ENCODE peak calls at places on chromosomes 11 and 22, in six cellular contexts. Z is gastrocnemius medialis, N is K562, I is heart left ventricle, D is IMR-90, U is A549. X is an unnamed sample.

GRCh38 chr22:18977824-18978425 is 41.8 kb upstream of the PRODH start:
- ATAC-seq in N (no peak), U (no peak), D (no peak), Z (no peak), I (no peak), X (no peak)

GRCh38 chr11:460331-461199 is 10.5 kb downstream of the PTDSS2 start:
- ATAC-seq in D (no peak), Z (no peak), U (peak), I (peak), N (peak), X (no peak)

GRCh38 chr11:7673724-7674434 is 579 bp upstream of the CYB5R2 start:
- ATAC-seq in D (peak), Z (peak), I (peak), N (peak), U (peak), X (peak)

GRCh38 chr11:1660025-1660867 is 30.7 kb downstream of the KRTAP5-5 start:
- ATAC-seq in I (no peak), U (no peak), Z (no peak), N (no peak), D (no peak), X (no peak)

GRCh38 chr22:46845281-46846153 is 83.1 kb downstream of the TBC1D22A start:
- ATAC-seq in I (peak), Z (no peak), N (no peak), D (peak), U (no peak), X (no peak)

GRCh38 chr11:4654635-4655335 is 11.0 kb downstream of the OR51E1 start:
- ATAC-seq in N (no peak), I (no peak), U (no peak), D (no peak), Z (no peak), X (no peak)

GRCh38 chr11:60119708-60120107 is 31.2 kb downstream of the MS4A2 start:
- ATAC-seq in I (no peak), U (no peak), Z (no peak), D (no peak), N (no peak), X (no peak)

GRCh38 chr22:23419151-23419550 is 160.9 kb downstream of the IGLL1 start:
- ATAC-seq in Z (no peak), I (no peak), N (no peak), U (no peak), D (no peak), X (no peak)

GRCh38 chr11:32052218-32052617 is 38.7 kb upstream of the RCN1 start:
- ATAC-seq in I (peak), U (peak), Z (no peak), N (peak), D (peak), X (no peak)

GRCh38 chr11:33630936-33631748 is 69.5 kb downstream of the C11orf91 start:
- ATAC-seq in N (no peak), U (no peak), D (no peak), I (no peak), Z (no peak), X (no peak)

GRCh38 chr11:74438681-74439080 is 28.7 kb downstream of the KCNE3 start:
- ATAC-seq in U (no peak), N (no peak), D (no peak), Z (no peak), I (no peak), X (no peak)

GRCh38 chr11:28730336-28730735 is 622.1 kb downstream of the METTL15 start:
- ATAC-seq in I (no peak), U (no peak), N (no peak), D (no peak), Z (no peak), X (no peak)

GRCh38 chr22:21762712-21763581 is 27.4 kb upstream of the YPEL1 start:
- ATAC-seq in I (no peak), D (no peak), N (no peak), Z (no peak), U (no peak), X (no peak)

GRCh38 chr11:34784318-34784841 is 131.8 kb downstream of the APIP start:
- ATAC-seq in D (no peak), N (peak), I (no peak), U (no peak), Z (no peak), X (no peak)

GRCh38 chr11:813037-813436 is 3.3 kb downstream of the RPLP2 start:
- ATAC-seq in N (no peak), I (no peak), D (no peak), U (no peak), Z (no peak), X (no peak)

GRCh38 chr11:127017482-127017881 is 16.9 kb upstream of the KIRREL3 start:
- ATAC-seq in I (no peak), Z (no peak), U (peak), N (peak), D (peak), X (no peak)
- TF ChIP-seq CTCF in I (no peak), Z (no peak), U (peak), N (peak), D (peak), X (no peak)

DNA sequence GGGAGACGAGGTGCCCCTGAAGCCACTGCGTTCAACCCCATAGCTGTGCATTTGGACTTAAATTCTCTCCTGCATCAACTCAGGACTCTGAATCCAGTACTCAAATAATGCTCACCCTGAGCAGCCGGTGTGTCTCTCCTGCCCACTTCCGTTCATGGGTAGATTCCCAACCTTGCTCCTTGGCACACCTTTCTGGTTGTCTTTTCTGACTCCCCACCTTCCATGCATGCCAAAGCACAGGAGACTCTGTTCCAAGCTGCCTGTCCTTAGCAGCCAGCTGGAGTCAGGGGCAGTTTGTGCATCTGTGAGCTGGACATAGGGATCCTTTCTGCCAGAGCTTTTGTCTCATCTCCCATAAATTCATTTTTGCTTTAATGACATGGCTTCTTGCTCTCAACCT is 1242.5 kb downstream of the TBC1D22A start:
- ATAC-seq in U (no peak), I (no peak), D (no peak), N (no peak), Z (no peak), X (no peak)
- TF ChIP-seq POLR2A in U (no peak), I (no peak), D (no peak), N (no peak), Z (no peak), X (no peak)

GRCh38 chr11:66178871-66179270 is 89.6 kb upstream of the RAB1B start:
- ATAC-seq in N (no peak), D (no peak), I (no peak), U (no peak), Z (no peak), X (no peak)
- TF ChIP-seq CTCF in N (no peak), D (no peak), I (no peak), U (no peak), Z (no peak), X (no peak)

GRCh38 chr11:9660886-9661285 is 3.0 kb upstream of the SWAP70 start:
- ATAC-seq in D (no peak), I (no peak), Z (no peak), N (no peak), U (no peak), X (no peak)

GRCh38 chr11:9665749-9666148 is 1.9 kb downstream of the SWAP70 start:
- ATAC-seq in I (no peak), D (no peak), N (no peak), U (no peak), Z (no peak), X (no peak)

GRCh38 chr11:9664276-9665171 is 647 bp downstream of the SWAP70 start:
- ATAC-seq in N (peak), D (peak), I (peak), Z (peak), U (peak), X (peak)

GRCh38 chr11:9662273-9662672 is 1.6 kb upstream of the SWAP70 start:
- ATAC-seq in N (no peak), I (no peak), U (no peak), D (no peak), Z (no peak), X (no peak)

GRCh38 chr11:9663699-9664275 is at the start of gene SWAP70:
- ATAC-seq in U (peak), I (peak), D (peak), N (peak), Z (peak), X (peak)
- TF ChIP-seq POLR2A in U (peak), I (no peak), D (peak), N (no peak), Z (peak), X (peak)

GRCh38 chr22:30020511-30020910 is 59.8 kb upstream of the HORMAD2 start:
- ATAC-seq in Z (no peak), D (no peak), I (no peak), N (no peak), U (no peak), X (no peak)

GRCh38 chr22:30023099-30023498 is 57.2 kb upstream of the HORMAD2 start:
- ATAC-seq in I (no peak), N (no peak), Z (no peak), U (no peak), D (peak), X (no peak)

GRCh38 chr22:30021338-30021737 is 58.9 kb upstream of the HORMAD2 start:
- ATAC-seq in D (no peak), N (no peak), Z (peak), U (no peak), I (no peak), X (no peak)

GRCh38 chr22:30024231-30024630 is 56.0 kb upstream of the HORMAD2 start:
- ATAC-seq in U (no peak), D (no peak), I (no peak), N (no peak), Z (no peak), X (no peak)

DNA sequence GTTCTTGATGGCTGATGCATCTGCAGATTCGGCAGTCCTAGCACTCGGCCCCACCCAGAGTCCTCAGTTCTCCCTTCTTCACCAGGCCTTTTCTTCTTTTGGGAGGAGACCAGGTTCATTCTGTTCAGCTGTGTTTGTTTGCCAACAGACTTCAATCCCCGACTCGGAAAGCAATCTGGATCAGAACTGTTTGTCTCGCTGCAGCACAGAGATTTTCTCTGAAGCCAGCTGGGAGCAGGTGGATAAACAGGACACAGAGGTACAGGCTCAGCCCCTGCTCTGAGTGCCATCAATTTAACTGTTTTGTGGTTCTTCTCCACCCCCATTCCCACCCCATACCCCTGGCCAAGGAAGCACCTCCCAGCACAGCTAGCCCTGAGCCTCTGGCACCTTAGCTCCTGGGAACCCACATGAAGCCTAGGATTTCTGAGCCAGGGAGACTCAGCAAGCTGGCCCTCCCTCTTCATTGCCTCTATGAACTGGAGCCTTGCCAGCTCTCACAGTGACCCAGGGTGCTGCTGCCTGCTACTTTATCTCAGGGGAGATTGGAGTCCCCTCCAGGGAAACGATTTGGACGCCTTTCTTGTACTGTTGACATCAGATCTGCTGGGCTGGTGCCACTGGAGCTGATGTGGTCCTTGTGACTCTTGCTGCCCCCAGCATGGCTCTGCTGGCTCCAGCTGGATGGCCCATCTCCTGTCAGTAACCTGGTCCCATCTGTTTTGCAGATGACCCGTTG is 58.2 kb upstream of the HORMAD2 start:
- ATAC-seq in I (peak), D (no peak), N (no peak), U (no peak), Z (no peak), X (no peak)
- TF ChIP-seq CTCF in I (no peak), D (no peak), N (no peak), U (no peak), Z (no peak), X (no peak)

DNA sequence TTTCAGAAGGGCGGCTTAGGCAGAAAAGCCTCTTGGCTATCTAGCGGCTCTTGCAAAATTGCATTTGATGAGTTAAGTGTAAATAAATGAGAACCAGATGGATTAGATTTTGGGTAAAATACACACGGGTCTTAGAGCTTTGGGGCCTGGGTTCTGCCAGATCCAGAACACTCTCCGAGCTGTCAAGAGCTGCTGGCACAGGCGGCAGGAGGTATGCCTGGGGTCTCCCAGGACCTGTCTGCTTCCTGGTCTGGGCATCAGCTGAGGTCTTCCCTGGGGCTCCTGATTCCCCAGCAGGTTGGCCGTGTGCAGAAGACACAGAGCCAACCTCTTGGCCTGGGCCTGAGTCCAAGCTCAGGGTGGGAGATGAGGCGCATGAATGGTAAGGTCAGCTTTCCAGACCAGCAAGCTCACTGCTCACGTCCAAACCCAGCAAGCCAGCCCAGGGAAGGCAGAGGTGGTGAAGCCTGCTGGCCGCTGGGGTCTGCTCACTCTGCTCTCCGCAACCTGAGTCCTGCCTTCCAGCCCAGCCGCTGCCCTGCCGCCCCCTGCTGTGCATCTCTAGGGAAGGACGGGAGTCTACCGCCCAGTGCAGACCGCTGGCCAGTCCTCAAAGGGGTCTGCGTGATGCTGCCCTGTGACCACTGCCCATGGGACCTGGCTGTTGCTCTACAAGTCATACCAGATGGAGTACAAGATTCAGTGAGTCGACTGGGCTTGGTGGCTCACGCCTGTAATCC is 44.9 kb downstream of the SCUBE1 start:
- ATAC-seq in D (no peak), U (no peak), I (no peak), Z (peak), N (peak), X (no peak)
- TF ChIP-seq POLR2A in D (no peak), U (no peak), I (no peak), Z (no peak), N (no peak), X (no peak)

DNA sequence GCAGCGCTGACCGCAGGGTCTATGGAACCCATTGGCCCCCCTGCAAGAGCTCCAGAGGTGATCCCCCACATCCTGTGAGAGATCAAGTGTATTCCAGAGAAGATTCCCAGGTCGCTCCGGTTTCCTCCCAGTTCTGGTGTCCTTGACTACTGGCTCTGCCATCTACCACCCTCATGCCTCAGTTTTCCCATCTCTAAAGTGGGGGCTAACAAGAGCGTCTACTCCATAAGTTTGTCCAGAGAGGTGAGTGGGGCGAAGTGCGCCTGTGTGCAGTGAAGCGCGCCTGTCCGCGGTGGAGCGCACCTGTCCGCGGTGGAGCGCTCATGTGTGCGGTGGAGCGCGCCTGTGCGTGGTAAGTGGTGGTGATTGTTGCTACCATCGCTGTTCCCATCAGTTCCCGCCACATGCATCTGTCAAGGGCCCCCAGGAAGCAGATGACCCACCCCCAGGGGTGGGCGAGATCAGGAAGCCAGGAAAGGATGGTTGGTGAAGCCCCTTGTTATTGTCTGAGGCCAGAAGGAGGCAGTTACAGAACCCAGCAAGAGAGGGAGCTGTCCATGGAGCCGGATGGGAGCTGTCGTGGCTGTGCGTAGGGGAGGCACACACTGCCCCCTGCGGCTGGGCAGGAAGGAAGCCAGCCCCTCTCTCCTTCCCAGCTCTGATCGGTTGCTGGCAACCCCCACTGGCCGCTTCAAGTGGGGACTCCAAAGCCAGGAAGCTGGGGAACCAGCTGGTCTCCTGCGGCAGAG is 73.2 kb upstream of the FGF3 start:
- ATAC-seq in U (peak), Z (no peak), D (no peak), I (no peak), N (peak), X (no peak)
- TF ChIP-seq CTCF in U (no peak), Z (no peak), D (peak), I (no peak), N (peak), X (no peak)

DNA sequence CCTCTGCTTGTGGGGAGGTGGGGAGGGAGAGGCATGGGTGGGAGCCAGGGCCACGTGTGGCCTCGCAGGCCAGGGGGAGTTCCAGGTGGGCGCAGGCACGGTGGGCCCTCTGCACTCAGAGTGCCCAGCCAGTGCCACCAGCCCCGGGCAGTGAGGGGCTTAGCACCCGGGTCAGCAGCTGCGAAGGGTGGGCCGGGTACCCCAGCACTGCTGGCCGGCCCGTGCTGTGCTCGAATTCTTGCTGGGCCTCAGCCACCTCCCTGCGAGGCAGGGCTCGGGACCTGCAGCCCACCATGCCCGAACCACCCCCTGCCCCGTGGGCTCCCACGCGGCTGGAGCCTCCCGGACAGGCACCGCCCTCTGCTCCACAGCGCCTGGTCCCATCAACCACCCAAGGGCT is 1277.2 kb downstream of the JRKL start:
- ATAC-seq in Z (no peak), N (no peak), U (no peak), I (no peak), D (no peak), X (no peak)
- TF ChIP-seq POLR2A in Z (no peak), N (no peak), U (no peak), I (no peak), D (no peak), X (no peak)

GRCh38 chr11:66493124-66493523 is 12.9 kb downstream of the DPP3 start:
- ATAC-seq in N (no peak), Z (no peak), U (no peak), I (no peak), D (no peak), X (no peak)

GRCh38 chr11:66494458-66494857 is 14.2 kb downstream of the DPP3 start:
- ATAC-seq in Z (no peak), I (no peak), N (no peak), D (no peak), U (no peak), X (no peak)

GRCh38 chr11:66494935-66495334 is 14.7 kb downstream of the DPP3 start:
- ATAC-seq in U (no peak), D (no peak), I (no peak), Z (no peak), N (peak), X (no peak)

GRCh38 chr11:66497206-66497605 is 13.2 kb upstream of the BBS1 start:
- ATAC-seq in U (no peak), I (no peak), N (no peak), D (no peak), Z (no peak), X (no peak)

DNA sequence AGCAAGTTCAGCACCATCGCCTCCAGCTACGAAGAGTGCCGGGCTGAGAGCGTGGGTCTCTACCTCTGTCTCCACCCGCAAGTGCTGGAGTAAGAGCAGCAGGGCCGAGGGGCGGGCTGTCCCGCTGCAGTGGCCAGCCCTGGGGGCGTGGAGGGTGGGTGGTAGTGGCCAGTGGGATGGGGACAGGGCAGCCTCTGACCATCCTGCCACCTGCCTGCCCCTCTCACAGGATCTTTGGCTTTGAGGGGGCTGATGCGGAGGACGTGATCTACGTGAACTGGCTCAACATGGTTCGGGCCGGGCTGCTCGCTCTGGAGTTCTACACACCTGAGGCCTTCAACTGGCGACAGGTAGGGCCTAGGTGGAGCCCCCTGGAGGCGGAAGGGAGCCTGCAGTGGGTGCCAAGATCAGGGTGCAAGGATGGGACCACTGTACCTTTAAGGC is 15.0 kb upstream of the BBS1 start:
- ATAC-seq in D (no peak), N (peak), I (no peak), U (no peak), Z (no peak), X (no peak)
- TF ChIP-seq CTCF in D (no peak), N (peak), I (no peak), U (no peak), Z (no peak), X (no peak)

DNA sequence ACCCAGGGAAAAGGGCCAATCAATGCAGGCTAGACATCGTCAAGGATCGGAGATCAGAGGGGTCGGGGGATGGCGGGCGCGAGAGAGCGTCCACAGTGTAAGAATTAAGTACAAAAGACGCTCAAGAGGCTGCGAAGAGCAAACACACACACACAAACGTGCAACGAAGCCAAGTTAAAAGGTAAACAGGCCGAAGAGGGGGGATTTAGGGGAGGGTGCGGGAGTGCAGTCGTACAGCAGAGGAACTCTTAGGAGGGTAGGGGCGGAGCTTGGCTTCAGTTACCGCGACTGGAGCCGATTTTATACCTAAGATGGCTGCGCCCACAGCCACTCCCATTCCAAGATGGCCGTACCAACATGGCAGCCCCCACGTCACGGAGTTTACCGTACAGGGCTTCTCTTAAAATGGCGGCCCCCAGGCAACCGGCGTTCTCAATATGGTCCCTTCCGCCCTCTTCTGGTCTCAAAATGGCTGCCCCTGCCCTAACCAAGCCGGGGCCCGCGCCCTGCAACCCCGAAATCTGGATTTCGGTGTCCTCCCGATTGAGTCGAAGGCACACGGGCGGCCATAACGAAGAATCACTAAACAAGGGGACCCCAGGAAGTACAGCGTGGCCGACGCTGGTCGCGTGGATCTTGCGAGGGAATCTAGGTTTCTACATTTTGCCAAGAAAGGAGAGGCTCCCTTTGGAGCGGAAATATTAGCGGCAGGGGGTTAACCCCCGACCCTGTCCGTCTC is 2.0 kb downstream of the GNG3 start:
- ATAC-seq in D (peak), I (peak), U (peak), N (peak), Z (peak), X (peak)
- TF ChIP-seq POLR2A in D (peak), I (no peak), U (no peak), N (no peak), Z (peak), X (peak)

X was measured in gastroesophageal sphincter.